ENCODE peak calls at places on chromosome 6, in nine cellular contexts. D is ACHN; R is activated CD4-positive, alpha-beta T cell treated with anti-CD3 and anti-CD28 coated beads for 36 hours; P is hypothalamus; F is NB4; E is KBM-7; I is HCT116; K is NCI-H345; G is RWPE1. J is an unnamed sample.

GRCh38 chr6:89597988-89598387 is 40.6 kb downstream of the LYRM2 start:
- DNase-seq in D (peak; percentile 55), R (no peak), P (no peak), F (peak; percentile 73), E (peak; percentile 53), I (no peak), K (peak; percentile 17), G (peak; percentile 91), J (peak; percentile 40)

GRCh38 chr6:36742146-36742545 is 44.5 kb downstream of the RAB44 start:
- DNase-seq in D (no peak), R (no peak), P (no peak), F (no peak), E (no peak), I (no peak), K (no peak), G (no peak), J (no peak)

GRCh38 chr6:55449219-55449618 is 122.0 kb downstream of the GFRAL start:
- DNase-seq in D (peak; percentile 24), R (no peak), P (no peak), F (peak; percentile 15), E (no peak), I (no peak), K (no peak), G (no peak), J (peak; percentile 44)

GRCh38 chr6:148760568-148761531 is 14.0 kb downstream of the UST start:
- DNase-seq in D (peak; percentile 80), R (peak; percentile 71), P (no peak), F (peak; percentile 92), E (peak; percentile 81), I (no peak), K (no peak), G (no peak), J (peak; percentile 81)

GRCh38 chr6:117072781-117073180 is 192.6 kb upstream of the VGLL2 start:
- DNase-seq in D (no peak), R (no peak), P (no peak), F (no peak), E (no peak), I (no peak), K (no peak), G (no peak), J (no peak)

GRCh38 chr6:75317503-75318206 is 33.1 kb upstream of the TMEM30A start:
- DNase-seq in D (no peak), R (no peak), P (no peak), F (no peak), E (no peak), I (no peak), K (no peak), G (no peak), J (peak; percentile 15)

GRCh38 chr6:64266351-64266821 is 630.8 kb downstream of the PHF3 start:
- DNase-seq in D (no peak), R (no peak), P (no peak), F (peak; percentile 16), E (no peak), I (no peak), K (no peak), G (no peak), J (no peak)

GRCh38 chr6:123515715-123516114 is 121.0 kb downstream of the TRDN start:
- DNase-seq in D (no peak), R (no peak), P (no peak), F (no peak), E (no peak), I (no peak), K (no peak), G (no peak), J (no peak)

GRCh38 chr6:154488802-154489437 is 21.6 kb downstream of the CNKSR3 start:
- DNase-seq in D (no peak), R (no peak), P (no peak), F (no peak), E (no peak), I (peak; percentile 44), K (no peak), G (no peak), J (peak; percentile 72)

GRCh38 chr6:111183702-111184517 is 96.6 kb downstream of the SLC16A10 start:
- DNase-seq in D (no peak), R (no peak), P (no peak), F (no peak), E (no peak), I (no peak), K (no peak), G (no peak), J (no peak)

GRCh38 chr6:84897874-84898635 is 133.7 kb upstream of the TBX18 start:
- DNase-seq in D (peak; percentile 43), R (no peak), P (no peak), F (no peak), E (no peak), I (no peak), K (no peak), G (peak; percentile 61), J (peak; percentile 60)

GRCh38 chr6:156660389-156660788 is 116.8 kb upstream of the ARID1B start:
- DNase-seq in D (no peak), R (no peak), P (no peak), F (no peak), E (no peak), I (no peak), K (no peak), G (no peak), J (no peak)

GRCh38 chr6:167300902-167301425 is 9.8 kb downstream of the UNC93A start:
- DNase-seq in D (no peak), R (no peak), P (no peak), F (no peak), E (no peak), I (no peak), K (no peak), G (no peak), J (no peak)

GRCh38 chr6:42696526-42697267 is 25.7 kb downstream of the PRPH2 start:
- DNase-seq in D (no peak), R (no peak), P (no peak), F (no peak), E (no peak), I (no peak), K (no peak), G (no peak), J (no peak)

GRCh38 chr6:63649847-63650265 is 14.3 kb downstream of the PHF3 start:
- DNase-seq in D (no peak), R (no peak), P (no peak), F (no peak), E (no peak), I (no peak), K (no peak), G (no peak), J (no peak)

GRCh38 chr6:52157301-52157930 is 28.8 kb upstream of the IL17A start:
- DNase-seq in D (peak; percentile 27), R (peak; percentile 75), P (no peak), F (no peak), E (no peak), I (no peak), K (no peak), G (no peak), J (peak; percentile 96)

GRCh38 chr6:91653954-91654843 is 1067.3 kb upstream of the MAP3K7 start:
- DNase-seq in D (no peak), R (no peak), P (no peak), F (no peak), E (no peak), I (no peak), K (peak; percentile 78), G (no peak), J (no peak)